ENCODE peak calls at places on chromosomes 2 and 18, in eight cellular contexts. One of them, this sample, is unnamed.
A peak's percentile ranks its signal among the peaks of the same experiment; 100 is the strongest.

GRCh38 chr2:47226124-47227040 is 71.3 kb upstream of the STPG4 start:
- DNase-seq in endodermal cell: no peak
- DNase-seq in activated effector memory CD4-positive, alpha-beta T cell treated with anti-CD3 and anti-CD28 coated beads, Interleukin-2, amount 50 U/mL, for 16 hours: no peak
- DNase-seq in uterus: no peak
- DNase-seq in LoVo: no peak
- DNase-seq in dermis microvascular lymphatic vessel endothelial cell: no peak
- DNase-seq in hypothalamus: no peak
- DNase-seq in T-helper 17 cell: no peak
- DNase-seq in this sample: peak; percentile 34

GRCh38 chr18:36786686-36787085 is 42.1 kb downstream of the TPGS2 start:
- DNase-seq in endodermal cell: no peak
- DNase-seq in activated effector memory CD4-positive, alpha-beta T cell treated with anti-CD3 and anti-CD28 coated beads, Interleukin-2, amount 50 U/mL, for 16 hours: no peak
- DNase-seq in uterus: peak; percentile 43
- DNase-seq in LoVo: peak; percentile 3
- DNase-seq in dermis microvascular lymphatic vessel endothelial cell: peak; percentile 42
- DNase-seq in hypothalamus: no peak
- DNase-seq in T-helper 17 cell: no peak
- DNase-seq in this sample: peak; percentile 60

GRCh38 chr18:74689251-74689650 is 91.6 kb downstream of the ZNF407 start:
- DNase-seq in endodermal cell: no peak
- DNase-seq in activated effector memory CD4-positive, alpha-beta T cell treated with anti-CD3 and anti-CD28 coated beads, Interleukin-2, amount 50 U/mL, for 16 hours: no peak
- DNase-seq in uterus: no peak
- DNase-seq in LoVo: no peak
- DNase-seq in dermis microvascular lymphatic vessel endothelial cell: no peak
- DNase-seq in hypothalamus: no peak
- DNase-seq in T-helper 17 cell: no peak
- DNase-seq in this sample: no peak

GRCh38 chr2:98822301-98823164 is 91.6 kb upstream of the MGAT4A start:
- DNase-seq in endodermal cell: peak; percentile 87
- DNase-seq in activated effector memory CD4-positive, alpha-beta T cell treated with anti-CD3 and anti-CD28 coated beads, Interleukin-2, amount 50 U/mL, for 16 hours: peak; percentile 85
- DNase-seq in uterus: no peak
- DNase-seq in LoVo: no peak
- DNase-seq in dermis microvascular lymphatic vessel endothelial cell: no peak
- DNase-seq in hypothalamus: peak; percentile 42
- DNase-seq in T-helper 17 cell: peak; percentile 42
- DNase-seq in this sample: peak; percentile 26

GRCh38 chr2:148660999-148661398 is 16.4 kb downstream of the EPC2 start:
- DNase-seq in endodermal cell: no peak
- DNase-seq in activated effector memory CD4-positive, alpha-beta T cell treated with anti-CD3 and anti-CD28 coated beads, Interleukin-2, amount 50 U/mL, for 16 hours: no peak
- DNase-seq in uterus: no peak
- DNase-seq in LoVo: no peak
- DNase-seq in dermis microvascular lymphatic vessel endothelial cell: no peak
- DNase-seq in hypothalamus: no peak
- DNase-seq in T-helper 17 cell: no peak
- DNase-seq in this sample: no peak

GRCh38 chr2:112148477-112148876 is 10.3 kb downstream of the FBLN7 start:
- DNase-seq in endodermal cell: no peak
- DNase-seq in activated effector memory CD4-positive, alpha-beta T cell treated with anti-CD3 and anti-CD28 coated beads, Interleukin-2, amount 50 U/mL, for 16 hours: peak; percentile 46
- DNase-seq in uterus: no peak
- DNase-seq in LoVo: no peak
- DNase-seq in dermis microvascular lymphatic vessel endothelial cell: no peak
- DNase-seq in hypothalamus: no peak
- DNase-seq in T-helper 17 cell: no peak
- DNase-seq in this sample: no peak

GRCh38 chr2:2742745-2743144 is 411.7 kb upstream of the MYT1L start:
- DNase-seq in endodermal cell: no peak
- DNase-seq in activated effector memory CD4-positive, alpha-beta T cell treated with anti-CD3 and anti-CD28 coated beads, Interleukin-2, amount 50 U/mL, for 16 hours: no peak
- DNase-seq in uterus: no peak
- DNase-seq in LoVo: no peak
- DNase-seq in dermis microvascular lymphatic vessel endothelial cell: no peak
- DNase-seq in hypothalamus: no peak
- DNase-seq in T-helper 17 cell: no peak
- DNase-seq in this sample: no peak

GRCh38 chr2:199315299-199316179 is 142.2 kb downstream of the SATB2 start:
- DNase-seq in endodermal cell: peak; percentile 78
- DNase-seq in activated effector memory CD4-positive, alpha-beta T cell treated with anti-CD3 and anti-CD28 coated beads, Interleukin-2, amount 50 U/mL, for 16 hours: no peak
- DNase-seq in uterus: no peak
- DNase-seq in LoVo: no peak
- DNase-seq in dermis microvascular lymphatic vessel endothelial cell: no peak
- DNase-seq in hypothalamus: no peak
- DNase-seq in T-helper 17 cell: no peak
- DNase-seq in this sample: peak; percentile 31

GRCh38 chr2:174963437-174964400 is 41.5 kb downstream of the CHN1 start:
- DNase-seq in endodermal cell: no peak
- DNase-seq in activated effector memory CD4-positive, alpha-beta T cell treated with anti-CD3 and anti-CD28 coated beads, Interleukin-2, amount 50 U/mL, for 16 hours: no peak
- DNase-seq in uterus: no peak
- DNase-seq in LoVo: no peak
- DNase-seq in dermis microvascular lymphatic vessel endothelial cell: no peak
- DNase-seq in hypothalamus: no peak
- DNase-seq in T-helper 17 cell: no peak
- DNase-seq in this sample: no peak

GRCh38 chr2:43284967-43285366 is 58.6 kb upstream of the ZFP36L2 start:
- DNase-seq in endodermal cell: no peak
- DNase-seq in activated effector memory CD4-positive, alpha-beta T cell treated with anti-CD3 and anti-CD28 coated beads, Interleukin-2, amount 50 U/mL, for 16 hours: no peak
- DNase-seq in uterus: peak; percentile 11
- DNase-seq in LoVo: no peak
- DNase-seq in dermis microvascular lymphatic vessel endothelial cell: no peak
- DNase-seq in hypothalamus: no peak
- DNase-seq in T-helper 17 cell: no peak
- DNase-seq in this sample: no peak

GRCh38 chr2:43944915-43945314 is 50.9 kb downstream of the LRPPRC start:
- DNase-seq in endodermal cell: no peak
- DNase-seq in activated effector memory CD4-positive, alpha-beta T cell treated with anti-CD3 and anti-CD28 coated beads, Interleukin-2, amount 50 U/mL, for 16 hours: no peak
- DNase-seq in uterus: no peak
- DNase-seq in LoVo: no peak
- DNase-seq in dermis microvascular lymphatic vessel endothelial cell: no peak
- DNase-seq in hypothalamus: no peak
- DNase-seq in T-helper 17 cell: no peak
- DNase-seq in this sample: no peak

GRCh38 chr2:69340101-69340775 is 46.8 kb downstream of the GFPT1 start:
- DNase-seq in endodermal cell: no peak
- DNase-seq in activated effector memory CD4-positive, alpha-beta T cell treated with anti-CD3 and anti-CD28 coated beads, Interleukin-2, amount 50 U/mL, for 16 hours: no peak
- DNase-seq in uterus: no peak
- DNase-seq in LoVo: no peak
- DNase-seq in dermis microvascular lymphatic vessel endothelial cell: no peak
- DNase-seq in hypothalamus: no peak
- DNase-seq in T-helper 17 cell: no peak
- DNase-seq in this sample: no peak

GRCh38 chr2:231521-232185 is 32.2 kb downstream of the SH3YL1 start:
- DNase-seq in endodermal cell: no peak
- DNase-seq in activated effector memory CD4-positive, alpha-beta T cell treated with anti-CD3 and anti-CD28 coated beads, Interleukin-2, amount 50 U/mL, for 16 hours: no peak
- DNase-seq in uterus: no peak
- DNase-seq in LoVo: no peak
- DNase-seq in dermis microvascular lymphatic vessel endothelial cell: no peak
- DNase-seq in hypothalamus: peak; percentile 51
- DNase-seq in T-helper 17 cell: no peak
- DNase-seq in this sample: no peak

GRCh38 chr2:84855730-84856129 is 25.2 kb downstream of the TRABD2A start:
- DNase-seq in endodermal cell: peak; percentile 78
- DNase-seq in activated effector memory CD4-positive, alpha-beta T cell treated with anti-CD3 and anti-CD28 coated beads, Interleukin-2, amount 50 U/mL, for 16 hours: no peak
- DNase-seq in uterus: no peak
- DNase-seq in LoVo: no peak
- DNase-seq in dermis microvascular lymphatic vessel endothelial cell: no peak
- DNase-seq in hypothalamus: no peak
- DNase-seq in T-helper 17 cell: no peak
- DNase-seq in this sample: no peak

This sample was measured in kidney tubule cell.